ENCODE peak calls at places on chromosome 18, in eight cellular contexts. Z, E, V, P, Y, B, L and T are unnamed samples.

GRCh38 chr18:23151414-23152099 is 16.3 kb downstream of the CABLES1 start:
- DNase-seq in P (peak; percentile 42), V (no peak), Y (no peak), Z (no peak), E (no peak), L (no peak), B (no peak), T (peak; percentile 29)

GRCh38 chr18:70973626-70974025 is 684.8 kb downstream of the SOCS6 start:
- DNase-seq in Z (peak; percentile 55), Y (no peak), E (no peak), L (no peak), V (no peak), B (no peak), P (no peak), T (no peak)

GRCh38 chr18:43587538-43588153 is 310.4 kb upstream of the SYT4 start:
- DNase-seq in E (no peak), L (no peak), Z (no peak), B (peak; percentile 43), P (peak; percentile 59), Y (peak; percentile 53), V (no peak), T (peak; percentile 68)

GRCh38 chr18:7946724-7947377 is 379.7 kb downstream of the PTPRM start:
- DNase-seq in Z (no peak), E (no peak), P (no peak), L (no peak), V (peak; percentile 65), Y (peak; percentile 72), B (peak; percentile 72), T (peak; percentile 90)

GRCh38 chr18:10783941-10784340 is 258.1 kb downstream of the NAPG start:
- DNase-seq in Y (no peak), L (no peak), Z (no peak), E (no peak), B (no peak), V (no peak), P (no peak), T (no peak)

GRCh38 chr18:53677480-53677879 is 547.0 kb downstream of the MBD2 start:
- DNase-seq in V (no peak), B (no peak), E (no peak), Z (no peak), L (no peak), Y (no peak), P (no peak), T (no peak)

GRCh38 chr18:63834471-63835113 is 52.9 kb upstream of the SERPINB2 start:
- DNase-seq in B (no peak), L (no peak), P (no peak), Z (no peak), V (no peak), E (no peak), Y (no peak), T (no peak)

GRCh38 chr18:55252053-55252675 is 292.9 kb upstream of the CCDC68 start:
- DNase-seq in L (no peak), E (no peak), P (no peak), B (no peak), Y (no peak), V (no peak), Z (no peak), T (peak; percentile 29)

GRCh38 chr18:659597-659996 is 2.1 kb downstream of the TYMS start:
- DNase-seq in E (no peak), Z (no peak), V (no peak), Y (no peak), P (no peak), B (no peak), L (no peak), T (no peak)

GRCh38 chr18:55918449-55918848 is 330.5 kb upstream of the TCF4 start:
- DNase-seq in P (no peak), B (no peak), V (no peak), E (no peak), L (no peak), Y (peak; percentile 29), Z (no peak), T (no peak)

GRCh38 chr18:45086777-45087176 is 406.1 kb downstream of the SETBP1 start:
- DNase-seq in B (no peak), V (no peak), P (peak; percentile 44), L (no peak), Y (no peak), E (no peak), Z (no peak), T (no peak)

GRCh38 chr18:45081579-45082181 is 401.0 kb downstream of the SETBP1 start:
- DNase-seq in Z (no peak), E (no peak), V (no peak), Y (peak; percentile 7), P (peak; percentile 92), B (no peak), L (no peak), T (peak; percentile 5)

GRCh38 chr18:45085916-45086624 is 405.4 kb downstream of the SETBP1 start:
- DNase-seq in E (no peak), Y (no peak), B (no peak), P (peak; percentile 46), L (no peak), V (no peak), Z (no peak), T (no peak)

GRCh38 chr18:45084207-45084606 is 403.5 kb downstream of the SETBP1 start:
- DNase-seq in P (no peak), V (no peak), B (no peak), L (no peak), E (no peak), Z (no peak), Y (no peak), T (no peak)

GRCh38 chr18:45083456-45083855 is 402.8 kb downstream of the SETBP1 start:
- DNase-seq in B (no peak), Z (no peak), E (no peak), P (peak; percentile 80), Y (no peak), L (no peak), V (no peak), T (no peak)
- H3K4me3 ChIP-seq in B (no peak overlapping the region), Z (no peak overlapping the region), E (no peak overlapping the region), P (no peak overlapping the region), Y (no peak overlapping the region), L (no peak overlapping the region), V (no peak overlapping the region), T (no peak overlapping the region)

DNA sequence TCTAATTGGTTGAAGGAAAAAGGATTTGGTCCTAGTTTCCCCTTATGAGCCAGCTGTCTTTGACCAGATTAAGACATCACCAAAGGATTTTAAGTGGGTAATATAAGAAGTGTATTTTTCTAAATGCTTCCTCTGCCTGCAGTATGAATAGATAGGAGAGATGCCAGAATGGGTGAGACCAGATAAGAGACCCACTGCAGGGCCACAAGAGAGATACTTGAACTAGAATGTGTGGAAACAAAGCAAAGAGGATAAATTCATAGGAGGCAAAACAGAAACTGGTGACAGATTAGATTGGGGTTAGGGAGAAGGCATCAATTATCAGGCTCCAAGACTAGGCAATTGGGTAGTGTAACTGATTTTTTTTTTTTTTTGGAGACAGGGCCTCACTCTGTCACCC is 1.2 kb upstream of the HDHD2 start:
- DNase-seq in L (no peak), Y (no peak), B (no peak), Z (no peak), P (no peak), E (no peak), V (no peak), T (no peak)
- H3K4me3 ChIP-seq in L (no peak overlapping the region), Y (peak overlapping the region; percentile 71), B (no peak overlapping the region), Z (no peak overlapping the region), P (no peak overlapping the region), E (peak overlapping the region; percentile 83), V (peak overlapping the region; percentile 97), T (peak overlapping the region; percentile 62)

DNA sequence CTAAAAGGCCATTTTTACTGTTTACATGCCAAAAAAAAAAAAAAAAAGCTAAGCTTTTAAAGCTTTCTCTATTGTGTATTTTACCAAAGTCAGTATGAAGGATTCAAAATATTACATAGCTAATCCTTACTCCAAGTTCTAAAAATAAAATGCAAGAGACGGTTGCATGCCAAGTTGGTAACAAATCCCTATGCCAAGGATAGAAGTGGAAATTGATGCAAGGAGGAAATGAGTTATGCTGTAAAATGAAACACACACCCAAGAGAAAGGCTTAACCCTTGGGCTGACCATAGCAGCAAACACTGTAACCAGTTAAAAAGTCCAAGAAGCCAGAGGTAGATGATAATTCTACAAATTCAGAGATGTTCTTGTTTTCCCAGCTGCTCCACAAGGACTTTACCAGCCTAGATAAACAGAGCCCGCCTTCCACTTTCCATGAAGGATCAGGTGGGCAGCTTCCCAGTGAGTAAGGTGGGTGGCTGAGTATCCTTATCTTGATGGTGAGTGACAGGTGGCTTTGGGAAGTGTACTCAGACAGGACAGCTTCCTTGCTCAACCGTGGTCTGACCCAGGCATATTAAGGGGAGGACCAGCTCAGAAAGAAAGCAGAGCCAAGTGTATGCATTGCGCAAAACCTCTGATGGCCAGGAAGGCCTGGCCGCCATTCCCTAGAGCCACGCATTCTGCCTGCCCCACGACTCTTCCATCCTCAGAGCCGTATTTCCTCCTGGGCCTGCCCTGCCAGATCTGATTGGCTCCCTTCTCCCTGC is 34.4 kb downstream of the ATP8B1 start:
- DNase-seq in L (peak; percentile 55), V (no peak), Z (no peak), E (no peak), Y (no peak), P (no peak), B (peak; percentile 82), T (peak; percentile 71)
- H3K4me3 ChIP-seq in L (no peak overlapping the region), V (no peak overlapping the region), Z (no peak overlapping the region), E (no peak overlapping the region), Y (no peak overlapping the region), P (no peak overlapping the region), B (no peak overlapping the region), T (no peak overlapping the region)

GRCh38 chr18:58865009-58865345 is 300 bp downstream of the ZNF532 start:
- DNase-seq in L (no peak), V (no peak), Y (no peak), Z (no peak), B (no peak), P (no peak), E (no peak), T (no peak)

GRCh38 chr18:58865714-58866113 is 1.0 kb downstream of the ZNF532 start:
- DNase-seq in P (no peak), L (no peak), V (no peak), B (no peak), E (no peak), Y (no peak), Z (no peak), T (no peak)

GRCh38 chr18:58868440-58868839 is 3.8 kb downstream of the ZNF532 start:
- DNase-seq in E (no peak), Z (no peak), P (no peak), Y (no peak), B (no peak), V (no peak), L (no peak), T (no peak)

GRCh38 chr18:58866261-58867232 is 1.9 kb downstream of the ZNF532 start:
- DNase-seq in B (peak; percentile 75), L (no peak), Y (no peak), V (no peak), P (no peak), Z (no peak), E (no peak), T (no peak)

DNA sequence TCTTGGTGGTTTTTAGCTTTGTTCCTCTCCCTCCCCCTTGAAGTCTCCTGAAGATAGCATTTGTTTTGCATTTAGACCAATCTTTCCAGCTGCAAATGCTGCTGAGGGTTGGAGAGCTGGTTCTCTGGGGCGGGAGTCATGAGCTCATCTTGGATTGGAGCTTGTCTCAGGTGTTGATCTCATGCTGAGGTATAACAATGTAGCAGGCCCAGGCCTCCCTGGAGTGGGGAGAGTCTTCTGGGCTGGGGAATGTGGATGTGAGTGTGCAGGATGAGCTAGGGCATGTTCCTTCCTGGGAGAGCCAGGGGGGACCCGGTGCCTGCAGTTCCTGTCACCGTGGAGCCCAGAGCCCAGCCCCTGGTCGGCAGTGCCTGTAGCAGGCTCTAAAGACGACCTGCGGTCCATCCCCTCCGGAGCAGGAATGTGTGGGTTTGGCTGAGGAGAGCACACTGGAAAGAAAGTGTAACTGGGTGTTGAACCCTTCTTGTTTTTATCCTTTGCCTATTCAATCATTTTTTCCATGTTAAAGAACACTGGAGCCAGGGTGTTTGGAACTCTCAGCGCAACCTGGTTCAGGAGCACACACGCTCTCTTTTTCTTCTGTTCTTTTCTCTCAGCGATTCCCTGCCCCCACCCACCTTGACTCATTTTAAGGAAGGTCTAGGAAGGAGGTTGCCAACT is 2.7 kb downstream of the ZNF532 start:
- DNase-seq in Z (no peak), P (no peak), L (no peak), E (no peak), B (no peak), Y (no peak), V (no peak), T (no peak)
- H3K4me3 ChIP-seq in Z (no peak overlapping the region), P (no peak overlapping the region), L (no peak overlapping the region), E (no peak overlapping the region), B (no peak overlapping the region), Y (no peak overlapping the region), V (no peak overlapping the region), T (no peak overlapping the region)